ENCODE peak calls at places on chromosomes 4 and X, in eight cellular contexts. One of them, this sample, is unnamed.

GRCh38 chr4:143357161-143357845 is 20.6 kb downstream of the GAB1 start:
- DNase-seq in Calu3: no peak
- DNase-seq in stimulated activated CD8-positive, alpha-beta memory T cell treated with anti-CD3 and anti-CD28 coated beads, Interleukin-2, amount 100 ng/mL, for 48 hours: no peak
- DNase-seq in AG04450: no peak
- DNase-seq in breast epithelium: no peak
- DNase-seq in tibial nerve: no peak
- DNase-seq in HuH-7.5: no peak
- DNase-seq in heart left ventricle: no peak
- DNase-seq in this sample: no peak

GRCh38 chrX:105552395-105552794 is 269.9 kb upstream of the NRK start:
- DNase-seq in tibial nerve: no peak
- DNase-seq in HuH-7.5: no peak
- DNase-seq in stimulated activated CD8-positive, alpha-beta memory T cell treated with anti-CD3 and anti-CD28 coated beads, Interleukin-2, amount 100 ng/mL, for 48 hours: no peak
- DNase-seq in heart left ventricle: no peak
- DNase-seq in AG04450: no peak
- DNase-seq in Calu3: no peak
- DNase-seq in breast epithelium: no peak
- DNase-seq in this sample: no peak

GRCh38 chr4:71685975-71686374 is 97.9 kb downstream of the GC start:
- DNase-seq in tibial nerve: no peak
- DNase-seq in stimulated activated CD8-positive, alpha-beta memory T cell treated with anti-CD3 and anti-CD28 coated beads, Interleukin-2, amount 100 ng/mL, for 48 hours: no peak
- DNase-seq in Calu3: no peak
- DNase-seq in AG04450: no peak
- DNase-seq in heart left ventricle: no peak
- DNase-seq in breast epithelium: no peak
- DNase-seq in HuH-7.5: no peak
- DNase-seq in this sample: no peak

GRCh38 chrX:40282901-40283674 is 185.3 kb upstream of the BCOR start:
- DNase-seq in Calu3: no peak
- DNase-seq in heart left ventricle: no peak
- DNase-seq in stimulated activated CD8-positive, alpha-beta memory T cell treated with anti-CD3 and anti-CD28 coated beads, Interleukin-2, amount 100 ng/mL, for 48 hours: no peak
- DNase-seq in HuH-7.5: no peak
- DNase-seq in breast epithelium: no peak
- DNase-seq in tibial nerve: no peak
- DNase-seq in AG04450: no peak
- DNase-seq in this sample: no peak

GRCh38 chr4:187883049-187883448 is 112.5 kb upstream of the ZFP42 start:
- DNase-seq in Calu3: no peak
- DNase-seq in stimulated activated CD8-positive, alpha-beta memory T cell treated with anti-CD3 and anti-CD28 coated beads, Interleukin-2, amount 100 ng/mL, for 48 hours: no peak
- DNase-seq in heart left ventricle: no peak
- DNase-seq in tibial nerve: no peak
- DNase-seq in breast epithelium: no peak
- DNase-seq in HuH-7.5: no peak
- DNase-seq in AG04450: no peak
- DNase-seq in this sample: no peak

GRCh38 chr4:152115794-152116193 is 355.0 kb upstream of the GATB start:
- DNase-seq in stimulated activated CD8-positive, alpha-beta memory T cell treated with anti-CD3 and anti-CD28 coated beads, Interleukin-2, amount 100 ng/mL, for 48 hours: no peak
- DNase-seq in tibial nerve: no peak
- DNase-seq in HuH-7.5: no peak
- DNase-seq in Calu3: no peak
- DNase-seq in heart left ventricle: no peak
- DNase-seq in AG04450: no peak
- DNase-seq in breast epithelium: no peak
- DNase-seq in this sample: no peak

GRCh38 chr4:98092833-98093439 is 50.3 kb downstream of the STPG2 start:
- DNase-seq in breast epithelium: no peak
- DNase-seq in Calu3: peak; percentile 8
- DNase-seq in tibial nerve: no peak
- DNase-seq in stimulated activated CD8-positive, alpha-beta memory T cell treated with anti-CD3 and anti-CD28 coated beads, Interleukin-2, amount 100 ng/mL, for 48 hours: no peak
- DNase-seq in HuH-7.5: no peak
- DNase-seq in AG04450: no peak
- DNase-seq in heart left ventricle: no peak
- DNase-seq in this sample: no peak

GRCh38 chr4:56264861-56265260 is 122.4 kb downstream of the AASDH start:
- DNase-seq in Calu3: no peak
- DNase-seq in HuH-7.5: no peak
- DNase-seq in tibial nerve: no peak
- DNase-seq in stimulated activated CD8-positive, alpha-beta memory T cell treated with anti-CD3 and anti-CD28 coated beads, Interleukin-2, amount 100 ng/mL, for 48 hours: no peak
- DNase-seq in heart left ventricle: no peak
- DNase-seq in AG04450: no peak
- DNase-seq in breast epithelium: no peak
- DNase-seq in this sample: no peak

GRCh38 chr4:186746581-186746980 is 22.9 kb upstream of the FAT1 start:
- DNase-seq in AG04450: no peak
- DNase-seq in tibial nerve: no peak
- DNase-seq in heart left ventricle: no peak
- DNase-seq in stimulated activated CD8-positive, alpha-beta memory T cell treated with anti-CD3 and anti-CD28 coated beads, Interleukin-2, amount 100 ng/mL, for 48 hours: no peak
- DNase-seq in Calu3: no peak
- DNase-seq in HuH-7.5: no peak
- DNase-seq in breast epithelium: no peak
- DNase-seq in this sample: no peak

GRCh38 chrX:73561791-73562190 is 1.2 kb upstream of the CHIC1 start:
- DNase-seq in HuH-7.5: no peak
- DNase-seq in stimulated activated CD8-positive, alpha-beta memory T cell treated with anti-CD3 and anti-CD28 coated beads, Interleukin-2, amount 100 ng/mL, for 48 hours: no peak
- DNase-seq in heart left ventricle: no peak
- DNase-seq in AG04450: no peak
- DNase-seq in tibial nerve: no peak
- DNase-seq in Calu3: no peak
- DNase-seq in breast epithelium: no peak
- DNase-seq in this sample: no peak

This sample was measured in NCI-H2227 treated with DMSO at 0.1 percent for 48 hours.